ENCODE peak calls at places on chromosomes 4 and X, in nine cellular contexts. One of them, this sample, is unnamed.

GRCh38 chr4:113077611-113078010 is 28.2 kb downstream of the ANK2 start:
- DNase-seq in right cardiac atrium: no peak
- DNase-seq in NCI-H2029: no peak
- DNase-seq in T-helper 17 cell: no peak
- DNase-seq in Right ventricle myocardium superior: no peak
- DNase-seq in ecto neural progenitor cell: no peak
- DNase-seq in fibroblast of pulmonary artery: no peak
- DNase-seq in GM23248: no peak
- DNase-seq in erythroblast: no peak
- DNase-seq in this sample: no peak

GRCh38 chrX:10199212-10199611 is 42.4 kb downstream of the CLCN4 start:
- DNase-seq in right cardiac atrium: no peak
- DNase-seq in NCI-H2029: no peak
- DNase-seq in T-helper 17 cell: no peak
- DNase-seq in Right ventricle myocardium superior: peak
- DNase-seq in ecto neural progenitor cell: no peak
- DNase-seq in fibroblast of pulmonary artery: peak
- DNase-seq in GM23248: peak
- DNase-seq in erythroblast: peak
- DNase-seq in this sample: no peak

GRCh38 chrX:154449618-154450017 is 5.7 kb downstream of the FAM50A start:
- DNase-seq in right cardiac atrium: no peak
- DNase-seq in NCI-H2029: no peak
- DNase-seq in T-helper 17 cell: no peak
- DNase-seq in Right ventricle myocardium superior: no peak
- DNase-seq in ecto neural progenitor cell: no peak
- DNase-seq in fibroblast of pulmonary artery: no peak
- DNase-seq in GM23248: no peak
- DNase-seq in erythroblast: no peak
- DNase-seq in this sample: no peak

GRCh38 chr4:153705743-153706468 is 21.8 kb downstream of the TLR2 start:
- DNase-seq in right cardiac atrium: no peak
- DNase-seq in NCI-H2029: no peak
- DNase-seq in T-helper 17 cell: no peak
- DNase-seq in Right ventricle myocardium superior: no peak
- DNase-seq in ecto neural progenitor cell: no peak
- DNase-seq in fibroblast of pulmonary artery: no peak
- DNase-seq in GM23248: no peak
- DNase-seq in erythroblast: no peak
- DNase-seq in this sample: no peak

GRCh38 chrX:110987292-110987691 is 108.7 kb upstream of the PAK3 start:
- DNase-seq in right cardiac atrium: no peak
- DNase-seq in NCI-H2029: no peak
- DNase-seq in T-helper 17 cell: no peak
- DNase-seq in Right ventricle myocardium superior: no peak
- DNase-seq in ecto neural progenitor cell: no peak
- DNase-seq in fibroblast of pulmonary artery: no peak
- DNase-seq in GM23248: peak
- DNase-seq in erythroblast: no peak
- DNase-seq in this sample: no peak

GRCh38 chr4:121198261-121198660 is 34.1 kb upstream of the TNIP3 start:
- DNase-seq in right cardiac atrium: no peak
- DNase-seq in NCI-H2029: no peak
- DNase-seq in T-helper 17 cell: no peak
- DNase-seq in Right ventricle myocardium superior: no peak
- DNase-seq in ecto neural progenitor cell: no peak
- DNase-seq in fibroblast of pulmonary artery: no peak
- DNase-seq in GM23248: peak
- DNase-seq in erythroblast: no peak
- DNase-seq in this sample: no peak

GRCh38 chr4:72467633-72468032 is 101.4 kb downstream of the ADAMTS3 start:
- DNase-seq in right cardiac atrium: no peak
- DNase-seq in NCI-H2029: no peak
- DNase-seq in T-helper 17 cell: no peak
- DNase-seq in Right ventricle myocardium superior: no peak
- DNase-seq in ecto neural progenitor cell: no peak
- DNase-seq in fibroblast of pulmonary artery: no peak
- DNase-seq in GM23248: no peak
- DNase-seq in erythroblast: no peak
- DNase-seq in this sample: no peak

GRCh38 chrX:99603076-99603814 is 806.8 kb downstream of the PCDH19 start:
- DNase-seq in right cardiac atrium: no peak
- DNase-seq in NCI-H2029: no peak
- DNase-seq in T-helper 17 cell: no peak
- DNase-seq in Right ventricle myocardium superior: no peak
- DNase-seq in ecto neural progenitor cell: no peak
- DNase-seq in fibroblast of pulmonary artery: no peak
- DNase-seq in GM23248: no peak
- DNase-seq in erythroblast: no peak
- DNase-seq in this sample: no peak

GRCh38 chr4:8282742-8283141 is 13.2 kb downstream of the HTRA3 start:
- DNase-seq in right cardiac atrium: peak
- DNase-seq in NCI-H2029: no peak
- DNase-seq in T-helper 17 cell: no peak
- DNase-seq in Right ventricle myocardium superior: peak
- DNase-seq in ecto neural progenitor cell: no peak
- DNase-seq in fibroblast of pulmonary artery: no peak
- DNase-seq in GM23248: no peak
- DNase-seq in erythroblast: no peak
- DNase-seq in this sample: no peak

GRCh38 chr4:5409980-5410618 is 298.3 kb downstream of the EVC2 start:
- DNase-seq in right cardiac atrium: no peak
- DNase-seq in NCI-H2029: no peak
- DNase-seq in T-helper 17 cell: no peak
- DNase-seq in Right ventricle myocardium superior: no peak
- DNase-seq in ecto neural progenitor cell: no peak
- DNase-seq in fibroblast of pulmonary artery: no peak
- DNase-seq in GM23248: no peak
- DNase-seq in erythroblast: no peak
- DNase-seq in this sample: no peak

GRCh38 chrX:38103857-38104812 is 97.8 kb downstream of the SYTL5 start:
- DNase-seq in right cardiac atrium: no peak
- DNase-seq in NCI-H2029: no peak
- DNase-seq in T-helper 17 cell: no peak
- DNase-seq in Right ventricle myocardium superior: no peak
- DNase-seq in ecto neural progenitor cell: no peak
- DNase-seq in fibroblast of pulmonary artery: no peak
- DNase-seq in GM23248: no peak
- DNase-seq in erythroblast: no peak
- DNase-seq in this sample: no peak

GRCh38 chr4:150229538-150229937 is 151.3 kb downstream of the DCLK2 start:
- DNase-seq in right cardiac atrium: no peak
- DNase-seq in NCI-H2029: no peak
- DNase-seq in T-helper 17 cell: no peak
- DNase-seq in Right ventricle myocardium superior: no peak
- DNase-seq in ecto neural progenitor cell: no peak
- DNase-seq in fibroblast of pulmonary artery: peak
- DNase-seq in GM23248: peak
- DNase-seq in erythroblast: no peak
- DNase-seq in this sample: no peak

GRCh38 chr4:37892641-37893040 is 1.8 kb downstream of the TBC1D1 start:
- DNase-seq in right cardiac atrium: no peak
- DNase-seq in NCI-H2029: no peak
- DNase-seq in T-helper 17 cell: peak
- DNase-seq in Right ventricle myocardium superior: no peak
- DNase-seq in ecto neural progenitor cell: no peak
- DNase-seq in fibroblast of pulmonary artery: no peak
- DNase-seq in GM23248: no peak
- DNase-seq in erythroblast: no peak
- DNase-seq in this sample: no peak

GRCh38 chr4:187603093-187603395 is 392.5 kb upstream of the ZFP42 start:
- DNase-seq in right cardiac atrium: no peak
- DNase-seq in NCI-H2029: no peak
- DNase-seq in T-helper 17 cell: no peak
- DNase-seq in Right ventricle myocardium superior: no peak
- DNase-seq in ecto neural progenitor cell: no peak
- DNase-seq in fibroblast of pulmonary artery: peak
- DNase-seq in GM23248: peak
- DNase-seq in erythroblast: no peak
- DNase-seq in this sample: no peak

GRCh38 chr4:168483786-168484185 is 3.5 kb upstream of the DDX60L start:
- DNase-seq in right cardiac atrium: no peak
- DNase-seq in NCI-H2029: no peak
- DNase-seq in T-helper 17 cell: no peak
- DNase-seq in Right ventricle myocardium superior: no peak
- DNase-seq in ecto neural progenitor cell: no peak
- DNase-seq in fibroblast of pulmonary artery: peak
- DNase-seq in GM23248: peak
- DNase-seq in erythroblast: no peak
- DNase-seq in this sample: no peak

GRCh38 chr4:108172780-108173598 is 4.3 kb upstream of the LEF1 start:
- DNase-seq in right cardiac atrium: peak
- DNase-seq in NCI-H2029: peak
- DNase-seq in T-helper 17 cell: peak
- DNase-seq in Right ventricle myocardium superior: peak
- DNase-seq in ecto neural progenitor cell: peak
- DNase-seq in fibroblast of pulmonary artery: peak
- DNase-seq in GM23248: peak
- DNase-seq in erythroblast: peak
- DNase-seq in this sample: no peak